ENCODE peak calls at places on chromosome 12, in five cellular contexts. Y is CD8-positive, alpha-beta T cell; U is esophagus muscularis mucosa; H is BE2C; V is fibroblast of lung. S is an unnamed sample.

GRCh38 chr12:24293549-24293948 is 344.1 kb upstream of the SOX5 start:
- DNase-seq in H (no peak), Y (no peak), U (no peak), V (no peak), S (no peak)

GRCh38 chr12:114294303-114294685 is 111.7 kb downstream of the TBX5 start:
- DNase-seq in H (no peak), Y (no peak), U (no peak), V (no peak), S (no peak)

GRCh38 chr12:121536929-121537813 is 43.7 kb downstream of the KDM2B start:
- DNase-seq in U (peak; percentile 95), H (peak; percentile 71), V (peak; percentile 70), Y (peak; percentile 22), S (peak; percentile 98)

GRCh38 chr12:106774808-106775524 is 484 bp downstream of the RIC8B start:
- DNase-seq in V (no peak), U (peak; percentile 21), H (no peak), Y (peak; percentile 3), S (no peak)

GRCh38 chr12:99009654-99010296 is 364.7 kb downstream of the APAF1 start:
- DNase-seq in H (no peak), Y (no peak), V (no peak), U (no peak), S (no peak)

GRCh38 chr12:27583057-27583797 is 59.2 kb downstream of the PPFIBP1 start:
- DNase-seq in V (peak; percentile 75), Y (no peak), H (no peak), U (no peak), S (no peak)

GRCh38 chr12:91414147-91414546 is 231.5 kb upstream of the DCN start:
- DNase-seq in Y (no peak), U (no peak), V (peak; percentile 81), H (no peak), S (no peak)

GRCh38 chr12:13425766-13426165 is 229.2 kb downstream of the EMP1 start:
- DNase-seq in Y (no peak), H (no peak), U (no peak), V (no peak), S (no peak)

GRCh38 chr12:24714237-24714636 is 234.7 kb downstream of the BCAT1 start:
- DNase-seq in Y (no peak), H (no peak), U (no peak), V (no peak), S (no peak)

GRCh38 chr12:16884056-16884455 is 278.1 kb upstream of the LMO3 start:
- DNase-seq in V (no peak), H (no peak), Y (no peak), U (no peak), S (no peak)

GRCh38 chr12:40012709-40013108 is 93.2 kb downstream of the SLC2A13 start:
- DNase-seq in U (no peak), V (peak; percentile 6), H (no peak), Y (no peak), S (no peak)

GRCh38 chr12:122368361-122369073 is 54.0 kb downstream of the CLIP1 start:
- DNase-seq in H (no peak), V (peak; percentile 32), Y (no peak), U (no peak), S (peak; percentile 42)

GRCh38 chr12:38878986-38879385 is 26.4 kb downstream of the CPNE8 start:
- DNase-seq in U (no peak), V (no peak), H (peak; percentile 51), Y (no peak), S (no peak)

GRCh38 chr12:76290963-76291859 is 57.0 kb downstream of the BBS10 start:
- DNase-seq in Y (no peak), V (no peak), U (no peak), H (no peak), S (no peak)

GRCh38 chr12:81759215-81759991 is at the start of gene PPFIA2:
- DNase-seq in V (peak; percentile 30), H (no peak), Y (no peak), U (no peak), S (no peak)

GRCh38 chr12:52204931-52205505 is 13.2 kb upstream of the KRT80 start:
- DNase-seq in H (peak; percentile 3), U (no peak), Y (no peak), V (no peak), S (no peak)

GRCh38 chr12:52207106-52207505 is 15.3 kb upstream of the KRT80 start:
- DNase-seq in U (no peak), H (peak; percentile 80), Y (no peak), V (no peak), S (no peak)

GRCh38 chr12:52205584-52206308 is 13.9 kb upstream of the KRT80 start:
- DNase-seq in V (no peak), H (peak; percentile 1), U (no peak), Y (no peak), S (no peak)

GRCh38 chr12:52207895-52208294 is 16.1 kb upstream of the KRT80 start:
- DNase-seq in Y (no peak), H (peak; percentile 75), V (peak; percentile 36), U (no peak), S (peak; percentile 94)

DNA sequence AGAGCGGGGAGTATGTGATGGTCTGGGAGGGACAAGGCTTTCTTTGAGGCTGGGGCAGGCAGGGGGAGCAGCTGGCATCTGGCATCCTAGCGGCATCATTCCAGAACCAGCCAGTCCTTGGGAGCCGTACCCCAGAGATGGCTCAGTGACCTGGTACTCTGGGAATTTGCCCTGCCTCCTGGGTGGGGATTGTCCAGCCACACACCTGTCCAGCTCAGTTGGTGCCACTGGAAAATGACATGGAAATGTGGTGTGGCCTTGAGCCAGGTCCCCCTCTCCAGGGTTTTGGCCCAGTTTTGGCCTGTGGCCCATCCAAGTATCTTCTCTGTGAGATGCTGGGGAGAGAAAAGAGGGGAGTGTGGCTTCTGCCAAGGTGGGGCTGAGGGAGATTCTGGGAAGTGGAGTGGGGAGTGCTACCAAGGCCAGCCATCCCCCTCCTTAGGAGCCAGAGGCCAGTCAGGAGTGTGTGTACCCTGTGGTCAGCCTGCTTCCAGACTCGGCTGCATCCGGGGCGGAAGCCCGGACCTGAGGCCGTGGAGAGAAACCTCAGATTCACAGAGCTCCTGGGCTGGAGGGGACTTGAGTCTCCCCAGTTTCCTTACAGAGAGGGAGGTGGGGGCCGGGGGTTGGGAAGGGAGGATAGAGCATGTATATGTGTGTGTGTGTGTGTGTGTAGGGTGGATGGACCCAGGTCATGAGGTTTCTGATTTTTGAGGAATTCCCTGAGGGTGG is 14.7 kb upstream of the KRT80 start:
- DNase-seq in H (peak; percentile 7), U (no peak), Y (no peak), V (no peak), S (no peak)
- H3K4me1 ChIP-seq in H (peaks cover 55% of the 10 kb centered on the region), U (peaks cover 24% of the 10 kb centered on the region), Y (no peaks in the 10 kb centered on the region), V (peaks cover 20% of the 10 kb centered on the region), S (peaks cover 33% of the 10 kb centered on the region)

GRCh38 chr12:111767362-111768158 is 827 bp downstream of the ALDH2 start:
- DNase-seq in H (peak; percentile 37), U (no peak), Y (no peak), V (peak; percentile 49), S (peak; percentile 29)
- H3K4me1 ChIP-seq in H (peaks cover 3% of the 10 kb centered on the region), U (peaks cover 62% of the 10 kb centered on the region), Y (peaks cover 10% of the 10 kb centered on the region), V (peaks cover 3% of the 10 kb centered on the region), S (peaks cover 33% of the 10 kb centered on the region)

GRCh38 chr12:9636150-9636549 is 28.4 kb upstream of the KLRB1 start:
- DNase-seq in U (no peak), H (no peak), Y (no peak), V (no peak), S (no peak)

GRCh38 chr12:9635014-9635413 is 27.3 kb upstream of the KLRB1 start:
- DNase-seq in V (no peak), H (no peak), U (no peak), Y (no peak), S (no peak)

GRCh38 chr12:9634177-9634803 is 26.6 kb upstream of the KLRB1 start:
- DNase-seq in H (peak; percentile 51), U (no peak), Y (peak; percentile 74), V (peak; percentile 68), S (peak; percentile 70)

GRCh38 chr12:9640024-9640423 is 29.5 kb upstream of the CLEC2D start:
- DNase-seq in V (no peak), Y (no peak), H (no peak), U (no peak), S (no peak)

DNA sequence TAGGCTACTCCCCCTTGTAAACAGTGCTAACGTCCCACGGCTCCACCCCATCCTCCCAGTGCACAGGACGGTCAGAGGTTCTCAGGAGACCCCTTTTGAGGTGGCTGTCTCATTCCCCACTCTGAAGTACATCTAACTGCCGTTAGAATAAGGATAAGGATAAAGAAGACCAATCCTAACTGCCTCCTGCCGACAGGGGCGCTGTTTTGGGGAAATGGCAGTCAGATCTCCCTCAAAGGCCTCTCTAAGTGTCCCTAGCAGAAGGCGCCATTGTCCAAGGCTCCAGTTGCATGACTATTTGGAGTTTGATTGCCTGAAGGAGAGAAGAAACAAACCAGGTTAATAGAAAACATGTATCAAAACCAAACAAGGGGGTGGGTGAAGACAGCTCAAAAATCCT is 29.1 kb upstream of the KLRB1 start:
- DNase-seq in H (peak; percentile 37), Y (no peak), V (no peak), U (no peak), S (no peak)
- H3K4me1 ChIP-seq in H (no peaks in the 10 kb centered on the region), Y (peaks cover 43% of the 10 kb centered on the region), V (no peaks in the 10 kb centered on the region), U (no peaks in the 10 kb centered on the region), S (no peaks in the 10 kb centered on the region)

DNA sequence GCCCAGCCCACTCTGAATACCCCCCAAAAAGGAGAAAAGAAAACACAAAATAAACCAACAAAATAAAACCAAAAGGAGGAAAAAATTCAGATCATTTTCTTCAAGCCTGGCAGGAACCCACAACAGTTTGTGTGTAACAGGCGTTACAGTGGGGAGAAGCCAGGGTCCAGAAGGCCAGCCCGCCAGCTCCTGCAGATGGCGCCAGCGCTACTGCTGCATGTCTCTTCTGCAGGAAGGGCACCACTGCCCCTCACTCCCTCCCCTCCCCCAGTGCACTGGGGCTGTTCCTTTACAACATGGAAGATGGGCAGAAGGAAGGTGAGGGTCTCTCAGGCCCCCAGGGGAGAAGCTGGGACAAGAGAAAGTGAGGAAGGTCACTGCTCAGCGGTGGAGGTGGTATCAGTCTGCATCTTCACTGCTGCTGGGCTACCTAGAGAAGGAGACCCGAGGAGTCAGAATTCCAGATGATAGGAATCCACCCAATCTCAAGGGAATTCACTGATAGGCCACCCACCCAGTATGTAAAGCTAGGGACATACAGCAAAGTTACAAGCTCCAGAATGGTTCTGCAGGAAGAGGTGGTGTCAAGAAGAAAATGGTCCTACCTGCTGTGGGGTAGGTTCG is 2.3 kb upstream of the NOP2 start:
- DNase-seq in U (no peak), V (peak; percentile 36), H (peak; percentile 86), Y (peak; percentile 23), S (peak; percentile 38)
- H3K4me1 ChIP-seq in U (peaks cover 24% of the 10 kb centered on the region), V (no peaks in the 10 kb centered on the region), H (no peaks in the 10 kb centered on the region), Y (peaks cover 15% of the 10 kb centered on the region), S (peaks cover 15% of the 10 kb centered on the region)

DNA sequence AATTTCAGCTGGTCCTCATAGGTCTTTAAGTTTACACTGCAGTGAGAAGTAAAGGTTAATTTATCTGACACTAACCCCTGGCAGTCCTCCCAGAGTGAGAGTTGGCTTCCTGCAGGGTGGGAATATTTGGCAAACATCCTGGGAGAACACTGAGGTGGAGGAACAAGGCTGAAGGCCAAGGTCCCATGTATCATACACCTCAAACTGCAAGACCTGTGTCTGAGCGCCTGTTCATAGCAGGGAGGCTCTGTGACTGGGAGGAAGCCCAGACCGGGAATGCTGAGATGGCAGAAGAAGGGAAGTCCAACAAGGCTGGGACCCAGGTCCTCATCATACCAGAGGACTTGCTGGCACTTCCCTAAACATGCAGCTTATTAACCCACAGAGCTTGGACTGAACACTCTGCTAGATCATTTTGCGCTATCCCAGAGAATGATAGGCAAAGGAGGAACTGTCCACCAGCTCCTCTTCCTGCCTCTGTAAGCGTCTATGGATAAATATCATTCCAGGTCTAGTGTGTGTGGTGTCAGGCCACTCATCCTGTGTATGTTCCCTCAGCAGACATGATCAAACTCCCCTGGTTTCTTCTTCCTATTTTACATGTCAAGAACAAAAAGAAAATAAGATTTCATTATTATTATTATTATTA is 199.6 kb upstream of the CNOT2 start:
- DNase-seq in Y (no peak), H (no peak), V (no peak), U (no peak), S (no peak)
- H3K4me1 ChIP-seq in Y (no peaks in the 10 kb centered on the region), H (no peaks in the 10 kb centered on the region), V (no peaks in the 10 kb centered on the region), U (peaks cover 14% of the 10 kb centered on the region), S (no peaks in the 10 kb centered on the region)